ENCODE peak calls at places on chromosomes 6 and 20, in six cellular contexts. Y is A549, Q is endothelial cell of umbilical vein, N is HepG2, V is K562, M is GM12878. D is an unnamed sample.
A peak's percentile ranks its signal among the peaks of the same experiment; 100 is the strongest.

GRCh38 chr6:958531-958930 is 265.6 kb upstream of the EXOC2 start:
- DNase-seq in Q (no peak), N (no peak), Y (peak; percentile 1), V (no peak), M (no peak), D (no peak)

GRCh38 chr6:126228001-126228791 is 111.7 kb upstream of the CENPW start:
- DNase-seq in M (no peak), Q (no peak), N (no peak), Y (no peak), V (peak; percentile 12), D (no peak)

GRCh38 chr20:24672886-24673677 is 203.7 kb downstream of the SYNDIG1 start:
- DNase-seq in Q (no peak), V (no peak), N (no peak), M (no peak), Y (peak; percentile 42), D (no peak)

GRCh38 chr6:3419624-3420272 is 37.1 kb downstream of the SLC22A23 start:
- DNase-seq in V (peak; percentile 51), Y (no peak), N (peak; percentile 87), Q (no peak), M (no peak), D (no peak)

GRCh38 chr6:95572098-95572497 is 5.2 kb upstream of the MANEA start:
- DNase-seq in Q (peak; percentile 11), M (no peak), N (no peak), Y (no peak), V (peak; percentile 26), D (peak; percentile 63)

GRCh38 chr6:82247634-82248232 is at the start of gene IBTK:
- DNase-seq in M (peak; percentile 69), N (peak; percentile 94), Q (peak; percentile 93), Y (peak; percentile 96), V (peak; percentile 96), D (peak; percentile 95)

GRCh38 chr6:113723182-113723581 is 134.0 kb upstream of the MARCKS start:
- DNase-seq in Y (no peak), M (no peak), N (no peak), Q (peak; percentile 85), V (no peak), D (no peak)

GRCh38 chr6:89347825-89348224 is 4.7 kb downstream of the UBE2J1 start:
- DNase-seq in M (no peak), N (no peak), Y (no peak), V (no peak), Q (peak; percentile 37), D (peak; percentile 24)

GRCh38 chr20:6685181-6685582 is 82.3 kb upstream of the BMP2 start:
- DNase-seq in N (no peak), M (no peak), Y (no peak), Q (peak; percentile 76), V (no peak), D (no peak)

GRCh38 chr6:15504040-15504491 is 158.8 kb downstream of the DTNBP1 start:
- DNase-seq in V (no peak), Y (no peak), Q (no peak), M (no peak), N (no peak), D (no peak)

GRCh38 chr6:88376197-88376596 is 210.1 kb upstream of the CNR1 start:
- DNase-seq in V (no peak), N (no peak), Q (peak; percentile 15), M (no peak), Y (no peak), D (no peak)

GRCh38 chr6:148464319-148465010 is 121.8 kb downstream of the SASH1 start:
- DNase-seq in N (peak; percentile 63), Y (peak; percentile 53), M (peak; percentile 12), V (peak; percentile 77), Q (peak; percentile 86), D (peak; percentile 73)

GRCh38 chr6:101396552-101397173 is 3.2 kb downstream of the GRIK2 start:
- DNase-seq in N (peak; percentile 36), Y (peak; percentile 34), M (no peak), V (peak; percentile 60), Q (peak; percentile 46), D (peak; percentile 60)

GRCh38 chr6:16276991-16277981 is 38.9 kb downstream of the GMPR start:
- DNase-seq in Q (peak; percentile 96), Y (peak; percentile 80), N (peak; percentile 85), V (peak; percentile 97), M (no peak), D (peak; percentile 93)

GRCh38 chr6:115896538-115897129 is 164.1 kb downstream of the FRK start:
- DNase-seq in V (peak; percentile 39), M (no peak), N (peak; percentile 14), Q (peak; percentile 37), Y (peak; percentile 13), D (peak; percentile 42)

GRCh38 chr6:92024071-92024470 is 1395.3 kb downstream of the EPHA7 start:
- DNase-seq in Q (no peak), M (no peak), N (no peak), V (no peak), Y (no peak), D (no peak)

GRCh38 chr6:22873531-22874136 is 304.3 kb downstream of the HDGFL1 start:
- DNase-seq in N (no peak), V (no peak), Q (peak; percentile 62), M (no peak), Y (no peak), D (no peak)

DNA sequence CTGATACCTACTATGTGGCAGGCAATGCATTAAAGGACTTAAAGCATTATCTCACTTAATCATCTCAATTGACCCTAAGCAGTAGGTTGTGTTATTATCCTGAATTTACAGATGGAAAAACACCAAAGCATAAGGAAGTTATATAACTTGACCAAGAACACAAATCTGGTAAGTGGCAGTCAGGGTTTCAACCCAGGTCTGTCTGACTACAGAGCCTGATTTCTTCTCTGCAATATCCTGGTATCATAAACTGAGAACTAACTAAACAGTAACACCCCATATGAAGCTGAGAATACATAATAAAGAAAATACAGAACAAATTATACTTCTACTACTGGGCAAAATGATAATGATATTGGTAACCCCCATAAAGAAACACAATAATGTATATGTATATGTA is 13.8 kb upstream of the DST start:
- DNase-seq in M (no peak), Y (no peak), Q (no peak), N (no peak), V (no peak), D (no peak)
- TF ChIP-seq MYC in M (no peak), Y (no peak), Q (no peak), N (no peak), V (no peak), D (no peak)

GRCh38 chr6:30612213-30612612 is 4.8 kb downstream of the PPP1R10 start:
- DNase-seq in N (no peak), Q (no peak), Y (peak; percentile 39), V (peak; percentile 45), M (no peak), D (peak; percentile 41)
- TF ChIP-seq MYC in N (no peak), Q (no peak), Y (no peak), V (no peak), M (no peak), D (no peak)

DNA sequence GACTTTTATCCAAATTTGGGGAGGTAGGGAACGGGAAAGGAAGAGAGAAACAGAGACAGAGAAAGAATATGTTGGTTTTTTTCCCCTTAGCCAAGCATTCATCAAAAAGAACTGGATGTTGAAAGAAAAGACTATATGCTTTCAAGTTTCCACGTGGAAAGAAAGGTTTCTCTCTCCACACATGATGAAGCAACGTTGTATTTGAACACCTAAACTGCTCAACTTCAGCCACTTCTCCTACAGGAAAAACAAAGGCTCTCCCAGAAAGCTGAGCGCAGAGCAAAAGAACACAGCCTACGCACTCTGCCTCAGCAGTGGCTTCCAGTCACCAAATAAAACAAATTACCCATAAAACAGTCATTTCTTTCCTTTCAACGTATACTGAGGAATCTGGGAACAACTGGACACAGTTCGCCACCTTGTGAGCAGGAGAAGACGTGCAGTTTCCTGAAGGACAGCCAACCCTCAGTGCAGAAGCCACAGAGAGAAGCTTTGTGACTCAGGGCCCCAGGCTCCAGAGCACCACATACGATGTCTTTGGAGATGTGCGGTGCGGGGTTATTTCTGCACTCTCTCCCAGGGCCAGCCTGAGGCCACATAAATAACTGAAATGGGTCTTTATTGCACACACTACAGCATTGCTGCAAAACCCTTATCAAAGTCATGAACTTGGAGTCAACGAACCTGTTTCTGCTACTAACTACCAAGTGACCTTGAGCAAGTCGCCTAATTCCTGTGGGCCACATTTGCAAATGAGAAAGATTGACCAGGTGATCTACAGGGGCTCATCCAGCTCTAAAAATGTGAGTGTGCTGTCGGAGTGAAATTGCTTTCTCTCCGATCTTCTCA is 10.1 kb downstream of the IL17F start:
- DNase-seq in Q (peak; percentile 45), N (peak; percentile 68), V (peak; percentile 65), Y (peak; percentile 59), M (no peak), D (peak; percentile 59)
- TF ChIP-seq MYC in Q (no peak), N (no peak), V (no peak), Y (no peak), M (no peak), D (no peak)

GRCh38 chr6:75431379-75431778 is 62.2 kb downstream of the FILIP1 start:
- DNase-seq in M (no peak), V (peak; percentile 1), Y (peak; percentile 38), N (no peak), Q (peak; percentile 77), D (no peak)

GRCh38 chr6:75437451-75438185 is 56.0 kb downstream of the FILIP1 start:
- DNase-seq in M (no peak), Y (no peak), N (no peak), V (no peak), Q (no peak), D (no peak)

GRCh38 chr6:75438186-75438880 is 55.3 kb downstream of the FILIP1 start:
- DNase-seq in V (no peak), Q (no peak), M (no peak), Y (no peak), N (no peak), D (no peak)

GRCh38 chr6:75436869-75437268 is 56.7 kb downstream of the FILIP1 start:
- DNase-seq in M (no peak), N (no peak), Q (no peak), Y (no peak), V (no peak), D (no peak)
- TF ChIP-seq MYC in M (no peak), N (no peak), Q (no peak), Y (no peak), V (no peak), D (no peak)

DNA sequence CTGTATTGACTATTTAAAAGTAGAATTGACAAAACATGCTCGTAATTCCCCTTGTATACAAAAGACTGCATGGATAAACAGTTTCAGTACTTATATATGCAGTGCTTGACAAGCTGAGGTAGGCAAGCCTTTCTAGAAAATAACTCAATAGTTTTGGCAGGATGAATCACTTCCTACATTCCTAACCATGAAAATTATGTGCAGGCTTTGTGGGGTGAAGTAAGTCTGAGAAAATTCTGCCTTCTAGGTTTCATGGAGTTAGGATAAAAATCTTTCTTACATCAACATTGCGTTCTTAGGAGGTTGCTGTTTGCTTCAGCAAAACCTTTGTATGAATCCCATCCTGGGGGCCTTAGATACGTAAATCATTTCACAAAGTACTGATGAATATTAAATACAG is 801.4 kb upstream of the EYS start:
- DNase-seq in Q (no peak), M (no peak), Y (no peak), V (no peak), N (no peak), D (no peak)
- TF ChIP-seq MYC in Q (no peak), M (no peak), Y (no peak), V (no peak), N (no peak), D (no peak)